ENCODE peak calls at places on chromosomes 7 and 10, in four cellular contexts. T is HepG2, U is H1, B is K562. K is an unnamed sample.

GRCh38 chr10:133379152-133379800 is at the start of gene PAOX:
- DNase-seq in T (no peak), B (peak), U (no peak), K (peak)

GRCh38 chr7:98168181-98168903 is 42.9 kb upstream of the BHLHA15 start:
- DNase-seq in B (peak), U (peak), T (peak), K (peak)

GRCh38 chr10:89537361-89537760 is 2.0 kb upstream of the SLC16A12 start:
- DNase-seq in B (no peak), U (no peak), T (no peak), K (no peak)

GRCh38 chr7:128691227-128691626 is 19.1 kb downstream of the GARIN1A start:
- DNase-seq in B (no peak), U (no peak), T (no peak), K (no peak)

GRCh38 chr10:22978287-22978686 is 50.4 kb downstream of the ARMC3 start:
- DNase-seq in B (no peak), U (no peak), T (no peak), K (no peak)

GRCh38 chr10:133334495-133335237 is 2.0 kb downstream of the CALY start:
- DNase-seq in B (no peak), T (no peak), U (no peak), K (peak)

GRCh38 chr10:21293518-21294356 is 231.7 kb downstream of the SKIDA1 start:
- DNase-seq in B (no peak), U (no peak), T (no peak), K (no peak)

GRCh38 chr7:101488826-101489572 is 126.3 kb downstream of the COL26A1 start:
- DNase-seq in T (no peak), U (no peak), B (no peak), K (no peak)

GRCh38 chr10:34655286-34656170 is 159.6 kb downstream of the PARD3 start:
- DNase-seq in B (peak), U (peak), T (peak), K (peak)

GRCh38 chr10:102770792-102771191 is 27.0 kb downstream of the WBP1L start:
- DNase-seq in U (no peak), T (peak), B (no peak), K (no peak)

GRCh38 chr7:27972272-27972671 is 208.3 kb downstream of the JAZF1 start:
- DNase-seq in U (no peak), T (no peak), B (no peak), K (no peak)

GRCh38 chr7:89776980-89777379 is 377.3 kb upstream of the STEAP1 start:
- DNase-seq in B (no peak), U (no peak), T (no peak), K (no peak)

GRCh38 chr10:103960103-103960502 is 6.8 kb upstream of the SLK start:
- DNase-seq in B (no peak), T (no peak), U (no peak), K (no peak)

GRCh38 chr10:62632071-62632809 is 172.3 kb upstream of the ADO start:
- DNase-seq in U (no peak), T (no peak), B (no peak), K (no peak)

DNA sequence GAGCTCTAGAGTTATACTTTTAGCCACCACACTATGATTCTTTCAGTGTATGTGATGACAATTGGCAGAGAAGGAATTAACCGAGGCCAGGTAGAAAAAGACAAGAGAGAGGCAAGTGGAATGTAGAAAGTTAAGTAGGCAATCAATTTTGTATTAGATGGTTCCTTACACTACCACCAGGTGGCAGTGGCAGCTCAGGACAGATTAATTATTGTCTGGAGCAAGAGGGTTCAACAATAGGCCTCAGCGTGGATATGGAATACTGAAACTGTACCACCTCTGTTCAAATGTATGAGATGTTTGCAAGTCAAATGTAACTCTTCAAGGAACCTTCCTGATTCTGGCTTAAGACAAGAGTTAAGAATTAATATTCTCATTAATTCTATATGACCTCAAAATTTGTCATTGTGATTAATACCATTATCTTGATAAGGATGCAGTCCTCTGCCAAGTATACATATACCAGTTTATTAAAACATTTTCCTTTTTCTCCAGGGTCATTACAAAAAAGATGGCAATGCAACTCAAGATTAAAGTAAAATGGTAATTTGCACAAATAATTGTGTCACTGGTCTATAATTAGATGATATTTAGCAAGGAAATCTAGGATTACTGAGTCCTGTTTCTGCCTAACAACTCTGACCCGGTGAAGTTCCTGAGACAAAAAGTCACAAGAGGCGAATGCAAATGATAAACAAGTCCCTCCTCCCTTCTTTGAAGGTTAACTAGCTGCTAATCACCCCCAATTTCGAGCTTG is 127.7 kb downstream of the MBL2 start:
- DNase-seq in B (peak), T (peak), U (no peak), K (peak)
- TF ChIP-seq RFX5 in B (no peak), T (no peak), U (no peak), K (no peak)

GRCh38 chr10:71314028-71314693 is 4.9 kb upstream of the SLC29A3 start:
- DNase-seq in U (peak), T (no peak), B (peak), K (peak)
- H3K4me3 ChIP-seq in U (peak), T (no peak), B (no peak), K (no peak)

GRCh38 chr7:18396953-18397352 is 98.6 kb upstream of the HDAC9 start:
- DNase-seq in U (no peak), B (no peak), T (no peak), K (no peak)
- TF ChIP-seq POLR2AphosphoS5 in U (no peak), B (no peak), T (no peak), K (no peak)

GRCh38 chr10:94546616-94547175 is 1.1 kb downstream of the HELLS start:
- DNase-seq in T (no peak), B (peak), U (no peak), K (peak)

GRCh38 chr10:94545277-94546057 is at the start of gene HELLS:
- DNase-seq in T (peak), U (peak), B (peak), K (peak)

GRCh38 chr10:94546058-94546595 is 539 bp downstream of the HELLS start:
- DNase-seq in T (peak), U (no peak), B (peak), K (peak)

DNA sequence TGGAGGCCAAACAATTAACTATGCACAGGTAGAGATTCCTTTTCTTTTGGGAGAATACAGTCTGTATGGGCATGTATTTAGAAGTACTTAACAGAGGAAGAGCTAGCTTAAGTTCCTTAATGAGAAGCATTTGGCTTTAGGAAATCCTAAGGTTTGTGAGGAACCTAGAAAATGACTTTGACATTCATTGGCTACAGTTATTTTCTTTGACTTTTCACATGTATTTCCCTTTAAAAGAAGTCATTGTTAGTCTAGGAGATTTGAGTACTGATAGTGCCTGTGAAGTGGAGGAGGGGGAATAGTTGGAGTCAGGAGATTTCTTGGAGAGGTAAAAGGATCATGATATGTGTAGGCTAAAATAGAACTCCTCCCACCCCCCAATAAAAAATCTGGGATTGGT is 3.6 kb downstream of the HELLS start:
- DNase-seq in U (no peak), T (no peak), B (no peak), K (no peak)
- TF ChIP-seq RFX5 in U (no peak), T (no peak), B (no peak), K (no peak)

DNA sequence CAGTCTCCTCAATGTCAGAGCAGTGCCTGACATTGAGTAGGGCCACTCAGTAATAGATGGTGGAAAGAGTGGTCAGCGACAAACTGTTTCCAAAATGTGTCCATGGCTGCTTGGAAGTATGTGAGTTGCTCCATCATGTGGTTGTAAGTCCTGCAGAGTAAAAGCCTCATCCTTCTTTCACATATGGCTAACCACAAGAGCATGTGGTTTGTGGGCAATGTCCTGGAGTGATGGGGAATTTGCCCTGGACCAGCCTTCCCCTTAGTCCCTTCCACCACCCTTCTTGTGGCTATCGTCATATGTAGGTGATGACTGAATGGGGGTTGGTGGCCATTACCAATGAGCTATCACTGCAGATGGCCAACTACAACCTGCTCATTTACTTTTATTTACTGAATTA is 33.0 kb upstream of the PLXNA4 start:
- DNase-seq in U (no peak), T (no peak), B (no peak), K (no peak)
- H3K4me3 ChIP-seq in U (no peak), T (no peak), B (no peak), K (no peak)

DNA sequence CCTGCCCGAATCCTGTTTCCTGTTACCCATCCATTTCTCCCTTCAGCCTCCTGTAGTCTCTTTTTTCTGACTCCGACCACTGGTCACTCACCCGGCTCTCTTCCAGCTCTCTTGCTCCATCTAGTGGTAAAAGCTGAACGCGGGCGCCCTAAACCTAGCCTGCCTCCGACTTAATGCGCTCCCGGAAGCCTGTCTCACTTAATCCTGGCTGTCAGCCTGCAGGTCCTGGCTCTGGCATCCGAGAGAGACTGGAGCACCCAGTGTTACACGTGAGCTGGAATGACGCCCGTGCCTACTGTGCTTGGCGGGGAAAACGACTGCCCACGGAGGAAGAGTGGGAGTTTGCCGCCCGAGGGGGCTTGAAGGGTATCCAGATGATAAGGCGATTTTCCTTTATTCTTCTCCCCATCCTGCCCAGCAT is 10.3 kb downstream of the SUMF2 start:
- DNase-seq in B (peak), U (peak), T (peak), K (peak)
- TF ChIP-seq POLR2AphosphoS5 in B (no peak), U (no peak), T (no peak), K (peak)

GRCh38 chr10:122343936-122344335 is 30.6 kb upstream of the PLEKHA1 start:
- DNase-seq in U (no peak), B (no peak), T (no peak), K (no peak)
- TF ChIP-seq RFX5 in U (no peak), B (no peak), T (no peak), K (no peak)